ENCODE peak calls at places on chromosomes 12 and 14, in six cellular contexts. W is heart left ventricle, J is astrocyte, A is ascending aorta, N is lung, G is Panc1. Q is an unnamed sample. For H3K9me3, the result is how much of the 10 kb centered on the place peaks cover.

GRCh38 chr12:98485792-98486347 is 29.5 kb upstream of the TMPO start:
- DNase-seq in W (no peak), J (no peak), A (no peak), N (no peak), G (no peak), Q (no peak)

GRCh38 chr12:111033281-111034147 is 113.1 kb upstream of the MYL2 start:
- DNase-seq in W (no peak), J (no peak), A (no peak), N (no peak), G (no peak), Q (no peak)

GRCh38 chr12:110721570-110721969 is 21.1 kb downstream of the PPP1CC start:
- DNase-seq in W (no peak), J (no peak), A (no peak), N (no peak), G (no peak), Q (no peak)

GRCh38 chr12:13241833-13242232 is 45.3 kb downstream of the EMP1 start:
- DNase-seq in W (no peak), J (no peak), A (no peak), N (no peak), G (no peak), Q (no peak)

GRCh38 chr12:54021006-54021405 is 7.2 kb upstream of the HOXC6 start:
- DNase-seq in W (no peak), J (no peak), A (no peak), N (no peak), G (no peak), Q (no peak)

GRCh38 chr14:100399052-100399849 is 76.1 kb downstream of the SLC25A47 start:
- DNase-seq in W (no peak), J (peak), A (no peak), N (no peak), G (no peak), Q (no peak)

GRCh38 chr12:23204933-23205778 is 580.2 kb downstream of the ETNK1 start:
- DNase-seq in W (no peak), J (peak), A (peak), N (no peak), G (peak), Q (no peak)

GRCh38 chr12:121203482-121203881 is 6.4 kb upstream of the P2RX4 start:
- DNase-seq in W (no peak), J (no peak), A (no peak), N (no peak), G (no peak), Q (no peak)

GRCh38 chr12:106288510-106289195 is 13.9 kb upstream of the TCP11L2 start:
- DNase-seq in W (no peak), J (peak), A (no peak), N (no peak), G (no peak), Q (no peak)

GRCh38 chr14:52071675-52072074 is 2.8 kb upstream of the NID2 start:
- DNase-seq in W (no peak), J (peak), A (no peak), N (no peak), G (no peak), Q (no peak)

GRCh38 chr14:99546230-99546879 is 57.7 kb downstream of the CCDC85C start:
- DNase-seq in W (no peak), J (no peak), A (no peak), N (no peak), G (no peak), Q (no peak)

GRCh38 chr12:117231750-117232149 is 41.5 kb upstream of the FBXO21 start:
- DNase-seq in W (no peak), J (no peak), A (no peak), N (no peak), G (no peak), Q (no peak)

GRCh38 chr14:89252887-89253532 is 164.0 kb downstream of the FOXN3 start:
- DNase-seq in W (no peak), J (no peak), A (peak), N (no peak), G (no peak), Q (no peak)

GRCh38 chr14:104580961-104581360 is 1.4 kb downstream of the C14orf180 start:
- DNase-seq in W (peak), J (peak), A (no peak), N (no peak), G (no peak), Q (no peak)

GRCh38 chr12:100793182-100793581 is 1.4 kb upstream of the ANO4 start:
- DNase-seq in W (no peak), J (peak), A (no peak), N (no peak), G (no peak), Q (no peak)

GRCh38 chr14:51929156-51929555 is 60.2 kb upstream of the RTRAF start:
- DNase-seq in W (no peak), J (peak), A (no peak), N (no peak), G (no peak), Q (no peak)

GRCh38 chr12:34407813-34408212 is 385.5 kb downstream of the ALG10 start:
- DNase-seq in W (no peak), J (no peak), A (no peak), N (no peak), G (no peak), Q (no peak)
- H3K9me3 ChIP-seq in W (half or more), J (under half), A (under half), N (under half), G (under half), Q (half or more)

GRCh38 chr14:60188696-60189095 is 23.5 kb upstream of the DHRS7 start:
- DNase-seq in W (no peak), J (no peak), A (no peak), N (no peak), G (no peak), Q (no peak)

GRCh38 chr14:60184597-60185555 is 19.7 kb upstream of the DHRS7 start:
- DNase-seq in W (no peak), J (no peak), A (no peak), N (no peak), G (no peak), Q (no peak)

GRCh38 chr14:60189923-60190840 is 25.0 kb upstream of the DHRS7 start:
- DNase-seq in W (no peak), J (no peak), A (no peak), N (no peak), G (no peak), Q (no peak)

GRCh38 chr14:60183724-60184596 is 18.8 kb upstream of the DHRS7 start:
- DNase-seq in W (no peak), J (peak), A (no peak), N (no peak), G (no peak), Q (no peak)

GRCh38 chr14:60188115-60188514 is 22.9 kb upstream of the DHRS7 start:
- DNase-seq in W (no peak), J (no peak), A (no peak), N (no peak), G (no peak), Q (no peak)
- TF ChIP-seq CTCF in W (no peak), J (no peak), A (no peak), N (no peak), G (peak), Q (no peak)

DNA sequence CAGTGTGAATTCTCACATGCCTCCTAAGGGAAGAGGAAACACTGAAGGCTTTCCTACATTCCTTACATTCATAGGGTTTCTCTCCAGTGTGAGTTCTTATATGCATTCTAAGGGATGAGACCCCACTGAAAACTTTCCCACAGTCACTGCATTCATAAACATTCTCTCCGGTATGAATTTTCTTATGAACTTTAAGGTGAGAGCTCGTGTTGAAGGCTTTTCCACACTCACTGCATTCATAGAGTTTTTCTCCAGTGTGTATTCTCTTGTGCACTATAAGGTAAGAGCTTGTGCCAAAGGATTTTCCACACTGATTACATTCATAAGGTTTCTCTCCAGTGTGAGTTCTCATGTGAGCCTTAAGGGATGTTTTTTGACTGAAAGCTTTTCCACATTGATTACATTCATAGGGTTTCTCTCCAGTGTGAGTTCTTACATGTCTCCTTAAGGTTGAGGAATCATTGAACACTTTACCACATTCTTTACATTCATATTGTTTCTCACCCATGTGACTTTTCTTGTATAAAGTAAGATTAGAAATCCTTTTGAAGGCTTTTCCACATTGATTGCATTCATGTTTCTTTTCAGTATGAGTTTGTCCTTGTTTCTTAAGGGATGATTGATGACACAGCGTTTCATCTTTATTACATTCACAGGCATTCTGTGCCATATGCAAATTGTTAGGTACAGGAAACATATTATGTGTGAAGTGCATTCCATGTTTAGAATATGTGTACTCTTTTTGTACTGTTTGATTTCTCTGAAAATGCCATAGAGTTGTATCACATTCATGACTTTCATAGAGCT is 9.5 kb downstream of the ZNF891 start:
- DNase-seq in W (no peak), J (no peak), A (no peak), N (no peak), G (no peak), Q (no peak)
- H3K9me3 ChIP-seq in W (half or more), J (half or more), A (half or more), N (half or more), G (half or more), Q (half or more)

DNA sequence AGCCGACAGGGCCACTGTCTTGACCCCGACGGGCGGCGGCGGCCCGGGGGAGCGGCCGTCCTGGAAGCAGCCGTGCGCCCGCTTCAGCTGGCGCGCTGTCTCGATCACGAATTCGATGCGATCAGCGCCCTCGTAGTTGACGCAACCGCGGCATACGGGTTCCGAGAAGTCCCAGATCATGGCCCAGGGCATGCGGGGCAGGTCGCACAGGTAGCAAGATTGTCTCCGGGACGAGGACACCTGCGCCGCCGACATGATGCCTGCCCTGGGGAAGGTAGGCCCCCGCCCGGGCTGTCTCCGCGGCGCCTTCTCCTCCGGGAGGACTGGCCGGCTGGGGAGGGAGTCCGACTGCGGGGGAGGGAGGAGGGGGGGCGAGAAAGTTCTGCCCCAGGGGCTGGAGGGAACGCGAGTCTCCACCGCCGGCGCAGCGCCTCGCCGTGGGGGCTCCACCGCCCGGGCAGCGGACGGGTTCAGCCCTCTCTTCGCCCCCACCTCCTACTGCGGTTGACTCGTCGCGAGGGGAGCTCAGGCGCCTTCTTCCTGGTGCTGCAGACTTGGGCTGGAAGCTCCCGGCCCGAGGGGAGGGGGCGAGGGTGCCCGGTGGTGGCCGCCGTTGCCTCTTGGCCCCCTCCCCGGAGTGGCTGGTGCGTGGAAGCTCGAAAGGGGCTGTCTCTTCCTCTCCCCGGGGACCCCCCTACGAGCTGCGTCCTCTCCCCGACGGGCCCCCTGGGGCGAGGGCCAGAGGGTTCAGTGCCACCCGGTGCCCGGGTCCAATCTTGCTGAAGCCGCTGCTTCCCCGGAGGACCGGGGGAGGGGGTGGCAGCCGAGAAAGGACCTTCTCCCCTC is 747 bp downstream of the IRF2BPL start:
- DNase-seq in W (peak), J (peak), A (peak), N (peak), G (no peak), Q (peak)
- TF ChIP-seq CTCF in W (no peak), J (no peak), A (peak), N (no peak), G (peak), Q (no peak)

GRCh38 chr12:31989987-31990386 is 30.8 kb downstream of the RESF1 start:
- DNase-seq in W (no peak), J (peak), A (no peak), N (no peak), G (no peak), Q (no peak)

GRCh38 chr12:31989571-31989970 is 30.4 kb downstream of the RESF1 start:
- DNase-seq in W (no peak), J (no peak), A (no peak), N (no peak), G (no peak), Q (no peak)

GRCh38 chr12:31984806-31985591 is 25.8 kb downstream of the RESF1 start:
- DNase-seq in W (no peak), J (no peak), A (no peak), N (no peak), G (no peak), Q (no peak)

GRCh38 chr12:31991146-31991545 is 31.9 kb downstream of the RESF1 start:
- DNase-seq in W (no peak), J (no peak), A (no peak), N (no peak), G (no peak), Q (no peak)

DNA sequence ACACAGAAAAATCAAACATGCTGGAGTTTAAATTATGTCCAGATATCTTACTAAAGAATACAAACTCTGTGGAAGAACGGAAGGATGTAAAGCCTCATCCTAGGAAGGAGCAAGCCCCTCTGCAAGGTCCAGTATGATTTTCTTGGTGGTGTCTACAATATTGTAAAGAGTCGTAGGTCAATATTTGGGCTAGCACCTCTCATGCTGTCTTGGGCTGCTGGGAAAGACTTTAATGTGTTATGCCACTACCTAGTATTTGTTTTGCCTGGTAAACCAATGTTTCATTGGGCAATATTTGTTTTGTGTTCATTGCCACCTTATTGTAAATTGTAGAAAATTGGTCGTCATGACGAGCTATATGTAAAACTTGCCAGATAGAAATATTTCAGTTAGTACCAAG is 26.6 kb downstream of the RESF1 start:
- DNase-seq in W (no peak), J (no peak), A (no peak), N (no peak), G (no peak), Q (no peak)
- H3K9me3 ChIP-seq in W (under half), J (under half), A (under half), N (under half), G (under half), Q (half or more)

DNA sequence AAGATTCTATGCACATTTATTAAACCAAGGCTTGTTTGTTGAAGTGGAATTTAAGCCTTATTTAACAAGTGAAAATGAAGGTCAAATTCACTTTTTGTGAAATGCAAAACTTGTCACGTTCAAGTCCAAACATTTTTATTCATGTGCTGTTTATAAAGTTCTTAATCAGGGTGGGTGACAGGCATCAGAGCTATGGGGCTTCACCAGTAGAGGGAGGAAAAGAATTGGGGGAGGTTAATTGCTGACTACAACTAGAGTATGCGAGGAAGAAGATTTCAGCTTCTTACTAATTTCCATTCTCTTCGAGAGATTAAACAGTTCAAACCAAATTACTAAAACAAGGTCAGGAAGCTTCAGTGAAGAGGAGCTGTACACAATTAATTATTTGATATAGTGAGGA is 9.7 kb downstream of the MOK start:
- DNase-seq in W (no peak), J (peak), A (no peak), N (no peak), G (no peak), Q (no peak)
- TF ChIP-seq CTCF in W (no peak), J (peak), A (peak), N (no peak), G (no peak), Q (no peak)

DNA sequence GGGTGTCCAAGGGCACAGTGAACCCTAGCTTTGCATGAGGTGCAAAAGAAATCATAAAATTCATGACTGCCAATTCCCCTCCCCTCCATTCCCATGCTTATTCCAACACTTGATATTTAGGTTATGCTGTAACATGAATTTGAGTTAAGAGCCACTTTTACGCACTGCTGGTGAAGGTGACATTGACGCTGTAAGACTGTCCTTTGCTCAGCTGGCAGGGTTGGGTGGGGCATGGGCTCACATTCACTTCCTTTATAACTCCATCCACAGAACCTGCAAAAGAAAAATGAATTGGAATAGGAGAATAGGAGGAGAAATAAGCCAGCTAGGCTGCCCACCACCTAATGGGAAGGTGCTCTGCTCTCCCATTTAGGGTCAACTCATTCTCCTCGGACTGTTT is 6.9 kb downstream of the NPC2 start:
- DNase-seq in W (no peak), J (no peak), A (no peak), N (no peak), G (no peak), Q (no peak)
- H3K9me3 ChIP-seq in W (under half), J (under half), A (under half), N (under half), G (under half), Q (under half)

DNA sequence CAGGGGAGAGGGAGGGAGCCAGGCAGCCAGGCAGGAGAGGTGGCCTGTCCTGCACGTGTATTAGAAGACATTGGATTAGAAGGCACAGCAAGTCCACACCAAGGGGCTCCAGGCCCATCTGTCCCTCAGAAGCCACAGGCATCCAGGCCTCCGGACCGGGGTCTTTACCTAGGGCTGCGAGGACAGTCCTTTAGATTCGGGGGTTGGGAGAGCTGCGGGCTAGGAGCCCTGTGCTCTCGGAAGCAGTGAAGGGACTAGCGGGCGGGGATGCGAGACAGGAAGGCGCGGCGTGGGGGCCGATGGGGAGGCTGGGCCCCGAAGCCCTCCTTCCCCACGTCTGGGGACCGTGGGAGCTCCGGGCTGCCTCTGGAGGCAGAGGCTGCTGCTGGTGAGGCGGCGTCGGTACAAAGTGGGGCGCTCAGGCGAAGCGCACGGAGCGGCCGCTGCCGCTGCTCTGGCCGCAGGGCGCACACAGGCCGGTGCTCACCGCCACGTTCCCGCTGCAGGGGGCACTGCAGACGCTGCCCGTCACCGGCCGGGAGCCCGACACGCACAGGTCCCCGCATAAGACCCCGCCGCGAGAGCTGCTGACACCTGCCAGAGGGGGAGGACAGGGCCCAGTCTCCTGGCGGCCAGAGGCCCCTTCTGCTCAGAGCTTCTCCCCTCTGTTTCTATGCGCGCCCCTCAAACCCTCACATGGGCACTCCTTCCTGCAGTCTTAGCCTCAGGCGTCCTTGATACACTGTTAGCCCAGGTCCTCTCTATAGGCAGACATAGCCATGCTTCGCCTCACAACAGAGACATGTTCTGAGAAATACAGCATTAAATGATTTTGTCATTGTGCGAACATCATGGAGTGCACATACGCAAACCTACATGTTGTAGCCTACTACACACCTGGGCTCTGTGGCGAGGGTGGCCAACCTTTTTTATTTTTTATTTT is 17.3 kb downstream of the KRT7 start:
- DNase-seq in W (no peak), J (no peak), A (peak), N (no peak), G (no peak), Q (no peak)
- TF ChIP-seq CTCF in W (no peak), J (no peak), A (no peak), N (no peak), G (no peak), Q (no peak)

Q was measured in CD4-positive, alpha-beta T cell.